ENCODE peak calls at places on chromosomes 12 and 14, in ten cellular contexts. L, K, I, T, D, Y, H, G, C and R are unnamed samples.

GRCh38 chr14:67618617-67619063 is 1.1 kb upstream of the ARG2 start:
- DNase-seq in D (no peak), C (no peak), H (peak), Y (no peak), K (peak), T (no peak), I (no peak), G (no peak), L (peak), R (no peak)

GRCh38 chr14:61213116-61213720 is 67.9 kb downstream of the TMEM30B start:
- DNase-seq in C (no peak), G (no peak), I (no peak), Y (no peak), K (no peak), D (no peak), H (no peak), T (no peak), L (no peak), R (no peak)

GRCh38 chr12:54431911-54432814 is 13.1 kb upstream of the ITGA5 start:
- DNase-seq in D (no peak), T (peak), G (no peak), Y (peak), L (peak), H (no peak), I (peak), C (peak), K (no peak), R (no peak)

GRCh38 chr12:20007331-20007730 is 361.0 kb upstream of the PDE3A start:
- DNase-seq in T (no peak), H (no peak), C (no peak), L (no peak), K (no peak), Y (no peak), G (no peak), D (no peak), I (no peak), R (no peak)

GRCh38 chr12:109777544-109777943 is 55.7 kb downstream of the TRPV4 start:
- DNase-seq in C (no peak), I (no peak), L (peak), K (no peak), T (no peak), G (peak), Y (no peak), H (peak), D (no peak), R (peak)

GRCh38 chr14:97730706-97731105 is 933.5 kb downstream of the VRK1 start:
- DNase-seq in L (no peak), I (no peak), Y (no peak), K (no peak), C (no peak), T (no peak), H (no peak), D (no peak), G (no peak), R (no peak)

GRCh38 chr12:40219760-40220159 is 5.0 kb upstream of the LRRK2 start:
- DNase-seq in D (no peak), G (no peak), C (no peak), K (no peak), H (no peak), Y (no peak), I (no peak), T (no peak), L (no peak), R (no peak)

GRCh38 chr12:123938679-123939480 is 33.8 kb downstream of the CCDC92 start:
- DNase-seq in K (no peak), H (peak), Y (no peak), I (no peak), C (no peak), G (no peak), D (no peak), T (no peak), L (no peak), R (no peak)

GRCh38 chr12:118375348-118375747 is 1.0 kb upstream of the SUDS3 start:
- DNase-seq in G (no peak), I (no peak), H (no peak), K (no peak), D (no peak), C (no peak), Y (no peak), T (no peak), L (no peak), R (no peak)

GRCh38 chr12:63921157-63921556 is 76.7 kb downstream of the SRGAP1 start:
- DNase-seq in H (no peak), D (no peak), K (no peak), I (no peak), Y (no peak), C (no peak), T (no peak), G (no peak), L (no peak), R (no peak)

DNA sequence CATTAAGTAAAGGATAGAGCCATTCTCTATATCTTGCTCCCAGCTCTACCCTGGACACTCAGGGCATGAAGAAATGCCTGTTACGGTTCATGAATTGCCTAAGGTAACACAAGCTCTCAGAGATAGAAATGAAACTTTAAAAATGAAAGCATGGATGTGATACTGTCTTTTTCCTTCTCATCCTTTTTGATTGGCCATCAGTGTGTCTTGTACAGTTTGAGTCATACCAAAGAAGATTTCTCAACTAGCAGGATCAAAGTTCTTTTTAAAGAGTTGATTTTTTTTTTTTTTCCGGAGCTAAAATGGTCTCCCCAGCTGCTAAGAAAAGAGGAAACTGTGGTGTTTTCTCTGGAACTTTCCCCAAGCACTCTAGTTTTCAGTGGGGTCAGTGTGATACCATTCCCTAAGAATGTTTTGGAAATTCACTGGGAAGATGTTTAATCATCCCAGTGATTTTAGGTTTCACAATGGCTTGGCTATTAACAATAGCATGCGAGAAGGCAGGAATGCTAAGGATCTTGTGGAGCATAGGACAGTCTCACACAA is 105.0 kb downstream of the ETNK1 start:
- DNase-seq in Y (no peak), K (peak), I (no peak), H (no peak), G (no peak), T (no peak), L (peak), D (no peak), C (no peak), R (no peak)
- H3K4me3 ChIP-seq in Y (no peak), K (no peak), I (peak), H (no peak), G (no peak), T (no peak), L (no peak), D (no peak), C (no peak), R (no peak)

GRCh38 chr14:49897965-49898364 is 5.1 kb downstream of the ARF6 start:
- DNase-seq in H (no peak), I (no peak), C (no peak), Y (no peak), D (no peak), G (no peak), T (no peak), K (no peak), L (no peak), R (no peak)

GRCh38 chr14:49895480-49895879 is 2.6 kb downstream of the ARF6 start:
- DNase-seq in G (no peak), C (no peak), Y (no peak), L (no peak), D (no peak), I (no peak), T (no peak), H (peak), K (no peak), R (no peak)

GRCh38 chr14:49897414-49897813 is 4.5 kb downstream of the ARF6 start:
- DNase-seq in G (no peak), Y (no peak), I (no peak), C (no peak), K (no peak), H (no peak), L (no peak), D (no peak), T (no peak), R (no peak)

GRCh38 chr14:49898485-49898884 is 5.6 kb downstream of the ARF6 start:
- DNase-seq in Y (no peak), K (no peak), G (no peak), T (no peak), H (no peak), C (no peak), D (no peak), I (no peak), L (no peak), R (no peak)

DNA sequence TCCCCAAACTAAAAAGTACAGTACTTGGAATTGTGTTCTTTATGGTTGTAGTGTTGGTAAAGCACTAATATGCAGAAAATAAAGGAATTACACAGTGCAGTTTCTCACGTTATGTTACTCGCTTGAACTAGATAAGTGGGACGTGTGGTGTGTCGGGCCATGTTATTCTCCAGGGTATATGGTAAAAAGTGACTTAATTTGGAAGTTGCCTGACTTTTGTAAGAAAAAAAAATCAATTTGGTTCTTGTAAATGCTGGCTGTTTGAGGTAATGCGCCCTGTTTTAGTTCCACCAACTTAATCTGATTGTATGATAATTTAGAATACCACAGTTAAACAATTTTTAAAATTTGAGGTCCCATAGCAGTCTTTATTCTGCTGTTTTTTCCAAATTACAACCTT is 4.1 kb downstream of the ARF6 start:
- DNase-seq in H (no peak), C (no peak), D (no peak), Y (no peak), L (no peak), I (no peak), G (no peak), T (no peak), K (no peak), R (no peak)
- TF ChIP-seq CTCF in H (no peak), C (no peak), D (no peak), Y (no peak), L (no peak), I (no peak), G (no peak), T (no peak), K (no peak), R (no peak)

DNA sequence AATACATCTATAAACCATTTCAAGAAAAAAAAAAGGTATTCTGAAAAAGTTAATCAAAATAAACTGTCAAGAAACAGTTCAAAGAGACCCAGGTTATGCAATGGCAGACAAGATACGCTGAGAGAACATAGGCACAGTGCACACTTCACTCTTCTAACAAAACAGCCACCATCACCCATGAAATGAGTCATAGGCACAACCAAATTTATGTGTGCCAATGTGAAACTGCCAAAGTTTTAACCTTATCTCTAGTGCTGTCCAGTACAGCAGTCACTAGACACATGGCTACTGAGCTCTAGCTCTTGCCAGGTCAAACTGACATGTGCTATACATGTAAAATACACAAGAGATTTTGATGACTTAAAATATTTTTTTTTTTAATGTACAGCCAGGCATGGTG is 1.4 kb downstream of the CEP128 start:
- DNase-seq in H (peak), Y (no peak), D (no peak), K (no peak), C (no peak), T (no peak), I (no peak), L (no peak), G (no peak), R (no peak)
- H3K4me3 ChIP-seq in H (peak), Y (no peak), D (no peak), K (no peak), C (no peak), T (no peak), I (no peak), L (no peak), G (no peak), R (no peak)

GRCh38 chr14:64706119-64706465 is 1.9 kb downstream of the PLEKHG3 start:
- DNase-seq in Y (no peak), D (no peak), C (no peak), H (no peak), K (no peak), L (no peak), G (no peak), T (no peak), I (peak), R (no peak)
- TF ChIP-seq CTCF in Y (no peak), D (no peak), C (no peak), H (no peak), K (no peak), L (no peak), G (no peak), T (no peak), I (no peak), R (no peak)

GRCh38 chr14:74401504-74402241 is 24.3 kb downstream of the SYNDIG1L start:
- DNase-seq in I (peak), C (no peak), G (no peak), L (no peak), K (no peak), H (peak), T (peak), D (peak), Y (peak), R (peak)
- H3K4me3 ChIP-seq in I (peak), C (no peak), G (no peak), L (no peak), K (no peak), H (peak), T (no peak), D (no peak), Y (peak), R (peak)

GRCh38 chr14:102297436-102298170 is 7.4 kb downstream of the MOK start:
- DNase-seq in I (no peak), K (no peak), G (no peak), T (no peak), L (no peak), D (no peak), Y (no peak), H (no peak), C (no peak), R (no peak)

GRCh38 chr14:102292446-102292845 is 12.5 kb downstream of the MOK start:
- DNase-seq in K (no peak), L (no peak), H (no peak), I (no peak), T (no peak), Y (no peak), D (no peak), G (no peak), C (no peak), R (no peak)

GRCh38 chr14:102293784-102294183 is 11.2 kb downstream of the MOK start:
- DNase-seq in Y (no peak), C (no peak), K (peak), G (no peak), L (peak), D (no peak), T (no peak), H (no peak), I (no peak), R (no peak)

DNA sequence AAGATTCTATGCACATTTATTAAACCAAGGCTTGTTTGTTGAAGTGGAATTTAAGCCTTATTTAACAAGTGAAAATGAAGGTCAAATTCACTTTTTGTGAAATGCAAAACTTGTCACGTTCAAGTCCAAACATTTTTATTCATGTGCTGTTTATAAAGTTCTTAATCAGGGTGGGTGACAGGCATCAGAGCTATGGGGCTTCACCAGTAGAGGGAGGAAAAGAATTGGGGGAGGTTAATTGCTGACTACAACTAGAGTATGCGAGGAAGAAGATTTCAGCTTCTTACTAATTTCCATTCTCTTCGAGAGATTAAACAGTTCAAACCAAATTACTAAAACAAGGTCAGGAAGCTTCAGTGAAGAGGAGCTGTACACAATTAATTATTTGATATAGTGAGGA is 9.7 kb downstream of the MOK start:
- DNase-seq in D (no peak), C (no peak), G (no peak), L (peak), H (no peak), T (no peak), I (no peak), Y (no peak), K (peak), R (no peak)
- TF ChIP-seq CTCF in D (peak), C (no peak), G (peak), L (peak), H (peak), T (peak), I (no peak), Y (no peak), K (peak), R (no peak)

DNA sequence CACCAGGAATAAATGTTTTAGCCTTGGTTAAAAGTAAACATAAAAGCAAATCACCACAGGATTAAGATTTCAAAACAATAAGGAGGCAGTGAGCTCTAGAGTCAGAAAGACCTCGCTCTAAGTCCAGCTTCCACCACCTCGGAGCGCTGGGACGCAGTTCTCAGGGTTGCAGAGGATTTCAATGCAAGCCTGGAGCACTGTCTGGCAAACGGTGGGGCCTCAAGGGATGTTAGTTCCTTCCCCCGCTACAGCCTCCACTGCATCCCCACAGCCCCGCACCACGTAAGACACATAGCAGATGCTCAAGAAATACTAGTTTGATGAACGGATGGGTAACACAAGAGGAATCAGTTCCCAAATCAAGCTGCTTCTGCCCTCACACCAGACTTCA is 39.3 kb upstream of the TMCC3 start:
- DNase-seq in G (no peak), I (no peak), C (no peak), L (no peak), T (no peak), Y (no peak), K (no peak), D (peak), H (no peak), R (no peak)
- H3K4me3 ChIP-seq in G (no peak), I (peak), C (peak), L (no peak), T (peak), Y (peak), K (no peak), D (no peak), H (no peak), R (no peak)